ENCODE peak calls at places on chromosomes 3 and 15, in eight cellular contexts. Y is breast epithelium, S is G401, K is SJCRH30, I is RWPE1, F is fibroblast of the aortic adventitia, E is progenitor cell of endocrine pancreas, W is amniotic stem cell. U is an unnamed sample.

GRCh38 chr3:189652042-189652441 is 20.9 kb downstream of the TP63 start:
- DNase-seq in Y (no peak), S (no peak), K (peak), I (no peak), F (no peak), E (peak), W (no peak), U (no peak)

GRCh38 chr15:57769266-57769665 is 62.8 kb downstream of the POLR2M start:
- DNase-seq in Y (no peak), S (no peak), K (peak), I (no peak), F (peak), E (no peak), W (peak), U (no peak)

GRCh38 chr3:112120485-112120836 is 12.6 kb downstream of the GCSAM start:
- DNase-seq in Y (no peak), S (no peak), K (no peak), I (no peak), F (no peak), E (no peak), W (no peak), U (no peak)

GRCh38 chr3:172106989-172107388 is 67.6 kb downstream of the FNDC3B start:
- DNase-seq in Y (no peak), S (no peak), K (no peak), I (no peak), F (no peak), E (no peak), W (no peak), U (peak)

GRCh38 chr15:63065262-63066234 is 23.0 kb downstream of the TPM1 start:
- DNase-seq in Y (no peak), S (no peak), K (no peak), I (no peak), F (no peak), E (no peak), W (no peak), U (no peak)

GRCh38 chr15:67943961-67944674 is 104.3 kb upstream of the RNU6-1 start:
- DNase-seq in Y (no peak), S (no peak), K (no peak), I (no peak), F (peak), E (no peak), W (no peak), U (no peak)

GRCh38 chr15:62452016-62452415 is 286.9 kb upstream of the C2CD4B start:
- DNase-seq in Y (no peak), S (no peak), K (no peak), I (no peak), F (no peak), E (no peak), W (no peak), U (no peak)

GRCh38 chr3:171871392-171872274 is 28.5 kb downstream of the TMEM212 start:
- DNase-seq in Y (no peak), S (no peak), K (no peak), I (no peak), F (no peak), E (no peak), W (no peak), U (no peak)

GRCh38 chr3:192332386-192333291 is 394.7 kb downstream of the FGF12 start:
- DNase-seq in Y (no peak), S (no peak), K (no peak), I (no peak), F (no peak), E (no peak), W (no peak), U (no peak)

GRCh38 chr3:134373942-134374790 is at the start of gene AMOTL2:
- DNase-seq in Y (peak), S (peak), K (peak), I (peak), F (peak), E (peak), W (peak), U (no peak)

GRCh38 chr15:33545866-33546265 is 235.1 kb downstream of the RYR3 start:
- DNase-seq in Y (no peak), S (no peak), K (no peak), I (no peak), F (no peak), E (no peak), W (no peak), U (no peak)

U was measured in activated gamma-delta T cell treated with anti-CD3 and anti-CD28 coated beads, Interleukin-2, amount 50 U/mL, for 16 hours.